ENCODE peak calls at places on chromosomes 16 and 17, in six cellular contexts. One of them, this sample, is unnamed.

GRCh38 chr17:38605852-38606645 is at the start of gene SRCIN1:
- DNase-seq in uterus: peak
- DNase-seq in IMR-90: peak
- DNase-seq in H54: peak
- DNase-seq in body of pancreas: peak
- DNase-seq in HepG2: peak
- DNase-seq in this sample: no peak

GRCh38 chr17:80492343-80493136 is 16.1 kb upstream of the NPTX1 start:
- DNase-seq in uterus: no peak
- DNase-seq in IMR-90: no peak
- DNase-seq in H54: no peak
- DNase-seq in body of pancreas: no peak
- DNase-seq in HepG2: no peak
- DNase-seq in this sample: no peak

GRCh38 chr17:42107597-42108576 is 4.6 kb downstream of the DHX58 start:
- DNase-seq in uterus: peak
- DNase-seq in IMR-90: peak
- DNase-seq in H54: peak
- DNase-seq in body of pancreas: peak
- DNase-seq in HepG2: no peak
- DNase-seq in this sample: no peak

GRCh38 chr17:68981288-68981687 is 26.1 kb upstream of the ABCA8 start:
- DNase-seq in uterus: peak
- DNase-seq in IMR-90: peak
- DNase-seq in H54: peak
- DNase-seq in body of pancreas: peak
- DNase-seq in HepG2: peak
- DNase-seq in this sample: peak

GRCh38 chr17:74757931-74758845 is 9.8 kb downstream of the NHERF1 start:
- DNase-seq in uterus: no peak
- DNase-seq in IMR-90: no peak
- DNase-seq in H54: no peak
- DNase-seq in body of pancreas: no peak
- DNase-seq in HepG2: no peak
- DNase-seq in this sample: no peak

GRCh38 chr17:6480325-6480675 is 36.0 kb downstream of the PIMREG start:
- DNase-seq in uterus: no peak
- DNase-seq in IMR-90: no peak
- DNase-seq in H54: no peak
- DNase-seq in body of pancreas: no peak
- DNase-seq in HepG2: no peak
- DNase-seq in this sample: no peak

GRCh38 chr17:78774956-78775571 is 7.0 kb downstream of the CYTH1 start:
- DNase-seq in uterus: no peak
- DNase-seq in IMR-90: no peak
- DNase-seq in H54: no peak
- DNase-seq in body of pancreas: no peak
- DNase-seq in HepG2: no peak
- DNase-seq in this sample: no peak

GRCh38 chr17:4610656-4611055 is 26.3 kb downstream of the SMTNL2 start:
- DNase-seq in uterus: no peak
- DNase-seq in IMR-90: no peak
- DNase-seq in H54: no peak
- DNase-seq in body of pancreas: no peak
- DNase-seq in HepG2: no peak
- DNase-seq in this sample: no peak

GRCh38 chr17:76272541-76273434 is 7.6 kb downstream of the UBALD2 start:
- DNase-seq in uterus: no peak
- DNase-seq in IMR-90: no peak
- DNase-seq in H54: no peak
- DNase-seq in body of pancreas: peak
- DNase-seq in HepG2: no peak
- DNase-seq in this sample: no peak

GRCh38 chr17:17305282-17305801 is 2.2 kb downstream of the NT5M start:
- DNase-seq in uterus: no peak
- DNase-seq in IMR-90: no peak
- DNase-seq in H54: no peak
- DNase-seq in body of pancreas: peak
- DNase-seq in HepG2: peak
- DNase-seq in this sample: no peak

GRCh38 chr16:80804061-80804450 is 342 bp downstream of the CDYL2 start:
- DNase-seq in uterus: no peak
- DNase-seq in IMR-90: peak
- DNase-seq in H54: peak
- DNase-seq in body of pancreas: peak
- DNase-seq in HepG2: peak
- DNase-seq in this sample: no peak

GRCh38 chr17:81164464-81165245 is 652 bp upstream of the PVALEF start:
- DNase-seq in uterus: no peak
- DNase-seq in IMR-90: no peak
- DNase-seq in H54: no peak
- DNase-seq in body of pancreas: peak
- DNase-seq in HepG2: peak
- DNase-seq in this sample: no peak

GRCh38 chr17:81239714-81240555 is 817 bp downstream of the NDUFAF8 start:
- DNase-seq in uterus: no peak
- DNase-seq in IMR-90: peak
- DNase-seq in H54: no peak
- DNase-seq in body of pancreas: peak
- DNase-seq in HepG2: no peak
- DNase-seq in this sample: no peak

GRCh38 chr16:1079786-1080525 is 7.4 kb downstream of the SSTR5 start:
- DNase-seq in uterus: no peak
- DNase-seq in IMR-90: no peak
- DNase-seq in H54: no peak
- DNase-seq in body of pancreas: no peak
- DNase-seq in HepG2: no peak
- DNase-seq in this sample: no peak

GRCh38 chr16:13873835-13874438 is 46.0 kb upstream of the ERCC4 start:
- DNase-seq in uterus: no peak
- DNase-seq in IMR-90: peak
- DNase-seq in H54: no peak
- DNase-seq in body of pancreas: no peak
- DNase-seq in HepG2: peak
- DNase-seq in this sample: no peak

DNA sequence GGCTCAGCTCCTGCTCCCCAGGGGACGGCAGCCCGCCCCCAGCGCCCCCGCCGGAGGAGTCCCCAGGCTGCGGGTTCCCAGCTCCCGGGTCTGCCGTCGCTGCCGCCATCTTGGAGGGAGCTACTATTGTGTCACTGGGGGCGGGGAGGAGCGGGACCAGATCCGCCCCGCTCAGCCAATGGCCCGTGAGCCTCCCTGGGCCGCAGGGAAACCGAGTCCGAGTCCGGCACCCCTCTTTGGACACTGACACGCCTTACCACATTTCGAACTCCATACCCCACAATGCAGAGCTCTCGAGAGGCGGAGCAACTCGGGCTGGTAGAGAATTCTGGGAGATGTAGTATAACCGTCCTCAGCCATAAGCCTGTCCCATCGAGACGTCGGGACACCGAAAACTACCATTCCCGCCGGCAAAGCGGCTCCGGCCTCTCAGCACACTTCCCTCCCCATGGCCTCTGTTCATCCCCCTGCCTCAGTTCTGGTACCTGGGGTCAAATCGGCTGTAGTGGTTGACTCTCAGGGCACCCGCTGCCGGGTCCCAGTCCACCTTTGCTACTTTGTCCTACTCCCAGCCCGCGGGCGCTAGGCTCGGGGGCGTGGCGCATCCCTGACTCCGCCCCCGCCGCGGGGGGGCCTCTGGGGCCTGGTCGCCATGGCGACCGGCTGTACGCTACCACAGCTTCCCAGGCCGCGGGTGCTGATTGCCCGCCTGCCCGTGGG is at the start of the genes RANBP10 and TSNAXIP1:
- DNase-seq in uterus: peak
- DNase-seq in IMR-90: peak
- DNase-seq in H54: peak
- DNase-seq in body of pancreas: peak
- DNase-seq in HepG2: peak
- DNase-seq in this sample: peak
- TF ChIP-seq POLR2A in uterus: peak
- TF ChIP-seq POLR2A in IMR-90: peak
- TF ChIP-seq POLR2A in H54: peak
- TF ChIP-seq POLR2A in body of pancreas: peak
- TF ChIP-seq POLR2A in HepG2: peak
- TF ChIP-seq POLR2A in this sample: peak

GRCh38 chr17:28902819-28903545 is at the start of gene DHRS13:
- DNase-seq in uterus: peak
- DNase-seq in IMR-90: peak
- DNase-seq in H54: peak
- DNase-seq in body of pancreas: peak
- DNase-seq in HepG2: peak
- DNase-seq in this sample: peak
- TF ChIP-seq POLR2A in uterus: peak
- TF ChIP-seq POLR2A in IMR-90: no peak
- TF ChIP-seq POLR2A in H54: peak
- TF ChIP-seq POLR2A in body of pancreas: no peak
- TF ChIP-seq POLR2A in HepG2: peak
- TF ChIP-seq POLR2A in this sample: peak

DNA sequence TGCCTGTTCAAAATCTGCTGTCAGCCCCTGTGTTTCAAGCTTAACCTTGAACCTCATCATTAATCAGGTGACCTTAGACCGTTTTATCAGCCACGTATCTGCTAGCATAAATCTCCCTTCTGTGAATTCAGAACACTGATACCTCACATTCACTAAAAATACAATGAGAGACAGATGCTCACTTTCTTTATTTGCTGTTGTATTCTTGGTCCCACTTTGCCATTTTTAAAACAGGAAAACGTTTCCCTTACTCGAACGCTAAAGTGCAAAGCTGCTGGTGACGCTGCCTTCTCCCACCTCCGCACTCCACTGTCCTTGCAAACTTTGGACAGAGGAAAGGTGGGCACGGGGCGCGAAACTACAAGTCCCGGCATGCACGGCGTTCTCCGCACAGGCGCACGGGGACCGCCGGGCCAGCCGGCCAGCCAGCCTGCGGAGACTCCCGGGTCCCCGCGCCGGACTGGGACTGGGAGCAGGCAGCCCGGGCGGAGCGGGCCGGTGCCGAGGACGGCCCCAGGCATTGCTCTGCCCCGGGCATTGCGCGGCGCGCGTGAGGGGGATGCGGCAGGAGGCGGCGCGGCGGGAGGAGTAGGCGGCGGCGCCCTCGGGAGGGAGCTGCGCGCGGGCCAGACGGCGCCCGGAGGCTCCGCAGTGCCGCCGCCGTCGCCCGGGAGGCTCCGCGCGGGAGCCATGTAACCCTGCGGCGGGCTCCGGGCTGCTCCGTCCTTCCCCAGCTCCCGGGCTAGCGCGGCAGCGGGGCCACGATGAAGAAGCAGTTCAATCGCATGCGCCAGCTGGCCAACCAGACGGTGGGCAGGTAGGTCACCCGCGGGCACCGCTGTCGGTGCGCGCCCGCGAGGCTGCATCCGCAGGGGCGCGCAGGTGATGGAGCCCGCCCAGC is at the start of gene ARHGAP44:
- DNase-seq in uterus: peak
- DNase-seq in IMR-90: peak
- DNase-seq in H54: no peak
- DNase-seq in body of pancreas: peak
- DNase-seq in HepG2: peak
- DNase-seq in this sample: peak
- TF ChIP-seq POLR2A in uterus: peak
- TF ChIP-seq POLR2A in IMR-90: no peak
- TF ChIP-seq POLR2A in H54: no peak
- TF ChIP-seq POLR2A in body of pancreas: peak
- TF ChIP-seq POLR2A in HepG2: no peak
- TF ChIP-seq POLR2A in this sample: no peak

GRCh38 chr16:23293016-23293415 is 9.1 kb upstream of the SCNN1B start:
- DNase-seq in uterus: no peak
- DNase-seq in IMR-90: no peak
- DNase-seq in H54: no peak
- DNase-seq in body of pancreas: no peak
- DNase-seq in HepG2: no peak
- DNase-seq in this sample: no peak

GRCh38 chr16:23288726-23289512 is 13.2 kb upstream of the SCNN1B start:
- DNase-seq in uterus: no peak
- DNase-seq in IMR-90: no peak
- DNase-seq in H54: no peak
- DNase-seq in body of pancreas: no peak
- DNase-seq in HepG2: no peak
- DNase-seq in this sample: no peak

GRCh38 chr16:23294260-23294659 is 7.8 kb upstream of the SCNN1B start:
- DNase-seq in uterus: no peak
- DNase-seq in IMR-90: no peak
- DNase-seq in H54: no peak
- DNase-seq in body of pancreas: no peak
- DNase-seq in HepG2: peak
- DNase-seq in this sample: no peak

GRCh38 chr16:23288209-23288608 is 13.9 kb upstream of the SCNN1B start:
- DNase-seq in uterus: no peak
- DNase-seq in IMR-90: no peak
- DNase-seq in H54: no peak
- DNase-seq in body of pancreas: no peak
- DNase-seq in HepG2: no peak
- DNase-seq in this sample: no peak

GRCh38 chr16:23290189-23291062 is 11.7 kb upstream of the SCNN1B start:
- DNase-seq in uterus: no peak
- DNase-seq in IMR-90: no peak
- DNase-seq in H54: no peak
- DNase-seq in body of pancreas: no peak
- DNase-seq in HepG2: no peak
- DNase-seq in this sample: no peak
- TF ChIP-seq POLR2A in uterus: no peak
- TF ChIP-seq POLR2A in IMR-90: no peak
- TF ChIP-seq POLR2A in H54: no peak
- TF ChIP-seq POLR2A in body of pancreas: no peak
- TF ChIP-seq POLR2A in HepG2: no peak
- TF ChIP-seq POLR2A in this sample: no peak

GRCh38 chr16:30609002-30609927 is 924 bp downstream of the ZNF689 start:
- DNase-seq in uterus: peak
- DNase-seq in IMR-90: peak
- DNase-seq in H54: no peak
- DNase-seq in body of pancreas: peak
- DNase-seq in HepG2: no peak
- DNase-seq in this sample: peak
- TF ChIP-seq POLR2A in uterus: no peak
- TF ChIP-seq POLR2A in IMR-90: no peak
- TF ChIP-seq POLR2A in H54: no peak
- TF ChIP-seq POLR2A in body of pancreas: no peak
- TF ChIP-seq POLR2A in HepG2: no peak
- TF ChIP-seq POLR2A in this sample: no peak

This sample was measured in tibial nerve.